ENCODE peak calls at places on chromosomes 7 and 10, in eight cellular contexts. Q, Z, E, V, W, M, X and Y are unnamed samples.

GRCh38 chr7:50315739-50316671 is 11.5 kb downstream of the IKZF1 start:
- DNase-seq in Q (no peak), Z (no peak), E (no peak), V (peak; percentile 24), W (no peak), M (no peak), X (no peak), Y (no peak)

GRCh38 chr10:92238586-92239098 is 52.2 kb downstream of the CPEB3 start:
- DNase-seq in Q (peak; percentile 86), Z (no peak), E (peak; percentile 80), V (peak; percentile 20), W (no peak), M (no peak), X (no peak), Y (no peak)

GRCh38 chr10:98815039-98815660 is 368.4 kb upstream of the HPS1 start:
- DNase-seq in Q (no peak), Z (no peak), E (no peak), V (no peak), W (no peak), M (no peak), X (no peak), Y (no peak)

GRCh38 chr10:74234569-74234968 is 83.5 kb downstream of the ADK start:
- DNase-seq in Q (peak; percentile 39), Z (no peak), E (no peak), V (no peak), W (no peak), M (no peak), X (no peak), Y (no peak)

GRCh38 chr10:114340816-114341215 is 63.5 kb downstream of the AFAP1L2 start:
- DNase-seq in Q (no peak), Z (no peak), E (no peak), V (no peak), W (no peak), M (no peak), X (no peak), Y (no peak)

GRCh38 chr10:122847782-122848604 is 2.3 kb upstream of the CUZD1 start:
- DNase-seq in Q (no peak), Z (no peak), E (no peak), V (peak; percentile 1), W (no peak), M (no peak), X (no peak), Y (no peak)

GRCh38 chr7:47197508-47197907 is 384.4 kb downstream of the TNS3 start:
- DNase-seq in Q (no peak), Z (no peak), E (no peak), V (no peak), W (no peak), M (no peak), X (no peak), Y (no peak)

GRCh38 chr7:80764132-80764531 is 125.7 kb downstream of the CD36 start:
- DNase-seq in Q (no peak), Z (no peak), E (no peak), V (no peak), W (peak; percentile 33), M (no peak), X (no peak), Y (no peak)

GRCh38 chr7:33639552-33640197 is 265.7 kb upstream of the BMPER start:
- DNase-seq in Q (peak; percentile 50), Z (no peak), E (no peak), V (no peak), W (no peak), M (no peak), X (no peak), Y (no peak)

GRCh38 chr10:77604941-77605351 is 32.7 kb downstream of the KCNMA1 start:
- DNase-seq in Q (no peak), Z (no peak), E (no peak), V (no peak), W (no peak), M (no peak), X (no peak), Y (no peak)

GRCh38 chr10:77604063-77604462 is 33.5 kb downstream of the KCNMA1 start:
- DNase-seq in Q (no peak), Z (no peak), E (no peak), V (no peak), W (no peak), M (no peak), X (no peak), Y (no peak)

GRCh38 chr10:77603529-77603927 is 34.1 kb downstream of the KCNMA1 start:
- DNase-seq in Q (no peak), Z (no peak), E (peak; percentile 66), V (no peak), W (no peak), M (no peak), X (no peak), Y (no peak)

GRCh38 chr10:77606751-77607150 is 30.9 kb downstream of the KCNMA1 start:
- DNase-seq in Q (no peak), Z (no peak), E (no peak), V (no peak), W (no peak), M (no peak), X (no peak), Y (no peak)

GRCh38 chr10:77605466-77605865 is 32.1 kb downstream of the KCNMA1 start:
- DNase-seq in Q (no peak), Z (no peak), E (no peak), V (no peak), W (peak; percentile 55), M (no peak), X (no peak), Y (no peak)
- TF ChIP-seq CTCF in Q (no peak), Z (no peak), E (no peak), V (no peak), W (no peak), M (no peak), X (no peak), Y (no peak)

GRCh38 chr10:1642600-1643160 is 94.6 kb downstream of the ADARB2 start:
- DNase-seq in Q (no peak), Z (no peak), E (no peak), V (no peak), W (no peak), M (no peak), X (no peak), Y (no peak)
- TF ChIP-seq CTCF in Q (no peak), Z (no peak), E (no peak), V (no peak), W (no peak), M (no peak), X (no peak), Y (no peak)

GRCh38 chr10:84541289-84541637 is 212.9 kb downstream of the CCSER2 start:
- DNase-seq in Q (no peak), Z (no peak), E (no peak), V (no peak), W (peak; percentile 63), M (no peak), X (no peak), Y (no peak)
- TF ChIP-seq CTCF in Q (no peak), Z (no peak), E (no peak), V (no peak), W (peak; percentile 15), M (peak; percentile 13), X (peak; percentile 18), Y (no peak)

GRCh38 chr7:44797329-44798258 is 1.1 kb downstream of the PPIA start:
- DNase-seq in Q (peak; percentile 90), Z (peak; percentile 75), E (peak; percentile 92), V (peak; percentile 69), W (peak; percentile 79), M (peak; percentile 85), X (peak; percentile 88), Y (peak; percentile 79)
- TF ChIP-seq CTCF in Q (peak; percentile 28), Z (no peak), E (peak; percentile 20), V (peak; percentile 38), W (peak; percentile 40), M (peak; percentile 65), X (peak; percentile 67), Y (peak; percentile 59)

GRCh38 chr7:106518239-106518638 is 142.7 kb downstream of the CCDC71L start:
- DNase-seq in Q (no peak), Z (no peak), E (no peak), V (no peak), W (no peak), M (no peak), X (no peak), Y (no peak)
- TF ChIP-seq CTCF in Q (no peak), Z (no peak), E (no peak), V (no peak), W (no peak), M (no peak), X (no peak), Y (no peak)

DNA sequence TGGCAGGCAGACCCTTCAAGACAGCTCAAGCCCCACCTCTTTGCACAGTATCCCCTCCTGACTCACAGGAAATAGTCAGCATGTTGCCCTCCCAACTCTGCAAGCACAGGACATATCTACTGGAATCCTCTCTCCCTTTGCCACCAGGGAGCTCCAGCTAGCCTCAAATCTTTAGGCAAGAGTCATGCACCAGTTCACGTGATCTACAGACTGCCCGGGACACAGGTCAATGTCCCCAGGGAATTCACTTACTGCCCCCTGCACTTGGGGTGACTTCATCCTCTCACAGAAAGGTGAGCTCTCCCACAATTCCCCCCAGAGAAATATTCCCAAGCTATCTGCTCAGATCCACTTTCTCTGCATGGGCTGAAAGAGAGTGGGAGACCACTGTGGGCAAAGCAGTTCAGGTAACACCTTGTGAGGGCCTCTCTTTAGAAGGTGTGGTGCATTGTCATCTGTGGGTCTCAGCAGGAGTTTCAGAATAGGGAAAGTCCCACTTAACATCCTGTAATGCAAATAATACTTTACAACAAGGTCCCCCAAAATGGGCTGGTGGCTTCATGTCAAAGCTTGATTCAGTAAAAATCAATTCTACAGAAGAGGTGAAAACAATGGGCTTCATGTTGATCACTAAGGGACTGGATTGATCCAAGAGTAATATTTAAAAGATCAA is 129.9 kb downstream of the NOC3L start:
- DNase-seq in Q (peak; percentile 23), Z (no peak), E (no peak), V (no peak), W (no peak), M (peak; percentile 34), X (no peak), Y (no peak)
- TF ChIP-seq CTCF in Q (no peak), Z (no peak), E (no peak), V (no peak), W (no peak), M (no peak), X (no peak), Y (no peak)

DNA sequence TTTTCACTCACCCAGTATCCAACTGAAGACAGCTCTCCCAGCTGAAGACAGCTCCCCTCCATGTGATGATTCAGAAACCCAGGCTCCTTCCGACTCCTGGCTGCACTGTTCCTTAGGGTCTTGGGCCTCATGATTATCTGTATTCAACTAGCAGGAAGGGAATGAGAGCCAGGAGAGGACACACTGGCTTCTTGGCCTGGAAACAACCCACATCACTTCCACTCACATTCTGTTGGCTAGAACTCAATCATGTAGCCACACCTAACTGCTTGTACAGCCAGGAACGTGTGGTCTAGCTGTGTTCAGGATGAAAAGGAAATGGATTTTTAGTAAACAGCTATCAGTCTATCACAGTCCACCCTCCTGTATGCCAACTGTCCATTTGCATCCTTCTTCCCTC is 30.4 kb upstream of the XPNPEP1 start:
- DNase-seq in Q (no peak), Z (no peak), E (no peak), V (no peak), W (no peak), M (no peak), X (no peak), Y (no peak)
- TF ChIP-seq CTCF in Q (no peak), Z (no peak), E (no peak), V (no peak), W (no peak), M (no peak), X (no peak), Y (no peak)